ENCODE peak calls at places on chromosomes 13 and 19, in six cellular contexts. J is B cell; D is activated CD4-positive, CD25-positive, alpha-beta regulatory T cell; F is NCI-H1105 treated with DMSO at 0.1 percent for 48 hours; W is MCF 10A; Z is natural killer cell treated with Interleukin-12 subunit alpha and Interleukin-12 subunit beta and Interleukin-15 and Interleukin-18, amount 100 ng/mL, for 72 hours. N is an unnamed sample.

GRCh38 chr13:112240076-112240475 is 136.1 kb upstream of the SPACA7 start:
- DNase-seq in J (no peak), D (no peak), Z (no peak), F (no peak), W (no peak), N (no peak)

GRCh38 chr13:79688741-79689140 is 207.8 kb downstream of the NDFIP2 start:
- DNase-seq in J (no peak), D (no peak), F (no peak), Z (no peak), W (no peak), N (no peak)

GRCh38 chr13:26508885-26509284 is 48.6 kb upstream of the WASF3 start:
- DNase-seq in J (no peak), D (no peak), F (no peak), Z (no peak), W (peak; percentile 96), N (no peak)

GRCh38 chr13:112562254-112562653 is 25.7 kb downstream of the TUBGCP3 start:
- DNase-seq in W (no peak), F (no peak), Z (no peak), D (no peak), J (no peak), N (no peak)

GRCh38 chr13:37403776-37404497 is 194.6 kb downstream of the POSTN start:
- DNase-seq in J (no peak), Z (no peak), F (no peak), W (no peak), D (no peak), N (no peak)

GRCh38 chr13:106182404-106182803 is 353.1 kb downstream of the EFNB2 start:
- DNase-seq in D (no peak), F (no peak), W (peak; percentile 90), Z (no peak), J (no peak), N (no peak)

GRCh38 chr13:108113407-108113806 is 101.9 kb downstream of the LIG4 start:
- DNase-seq in F (no peak), J (no peak), Z (no peak), W (peak; percentile 1), D (no peak), N (no peak)

GRCh38 chr19:29872224-29872731 is 60.5 kb downstream of the CCNE1 start:
- DNase-seq in F (peak; percentile 42), D (no peak), W (no peak), J (no peak), Z (no peak), N (peak; percentile 57)

GRCh38 chr19:4197625-4198466 is 15.4 kb downstream of the ANKRD24 start:
- DNase-seq in Z (no peak), J (no peak), W (no peak), F (peak; percentile 18), D (no peak), N (peak; percentile 66)

GRCh38 chr13:95083758-95084157 is 217.5 kb downstream of the ABCC4 start:
- DNase-seq in D (no peak), W (peak; percentile 30), F (no peak), J (no peak), Z (no peak), N (no peak)

GRCh38 chr19:8481191-8481590 is 21.2 kb downstream of the PRAM1 start:
- DNase-seq in J (no peak), W (no peak), F (no peak), D (no peak), Z (no peak), N (no peak)

GRCh38 chr19:44814517-44814916 is 5.6 kb downstream of the BCAM start:
- DNase-seq in W (no peak), D (no peak), Z (no peak), J (no peak), F (no peak), N (peak; percentile 27)

GRCh38 chr13:63026285-63026797 is 1610.7 kb upstream of the PCDH20 start:
- DNase-seq in Z (no peak), J (no peak), W (no peak), F (no peak), D (no peak), N (no peak)

GRCh38 chr19:18287836-18288772 is 6.7 kb upstream of the JUND start:
- DNase-seq in D (no peak), W (no peak), Z (no peak), J (no peak), F (no peak), N (no peak)

GRCh38 chr19:18131841-18132596 is 20.9 kb upstream of the PIK3R2 start:
- DNase-seq in J (no peak), W (no peak), Z (no peak), D (no peak), F (no peak), N (no peak)

GRCh38 chr13:23754506-23754905 is 134.7 kb downstream of the MIPEP start:
- DNase-seq in W (no peak), D (no peak), J (no peak), F (no peak), Z (no peak), N (no peak)

GRCh38 chr19:31530781-31531180 is 181.5 kb upstream of the TSHZ3 start:
- DNase-seq in W (no peak), F (no peak), Z (no peak), D (no peak), J (no peak), N (no peak)

GRCh38 chr19:18437481-18438330 is at the start of gene ISYNA1:
- DNase-seq in J (peak; percentile 58), D (peak; percentile 32), F (peak; percentile 52), Z (no peak), W (no peak), N (peak; percentile 83)

GRCh38 chr19:21210037-21210621 is 68.3 kb downstream of the ZNF431 start:
- DNase-seq in F (no peak), J (no peak), D (no peak), Z (no peak), W (no peak), N (no peak)